ENCODE peak calls at places on chromosomes 13 and 19, in four cellular contexts. R is IMR-90, D is endothelial cell of umbilical vein, C is K562. Y is an unnamed sample.

GRCh38 chr19:6273701-6274601 is 5.8 kb downstream of the MLLT1 start:
- DNase-seq in R (peak; percentile 88), D (peak; percentile 83), C (peak; percentile 67), Y (no peak)

GRCh38 chr19:16509141-16510061 is 13.2 kb downstream of the C19orf44 start:
- DNase-seq in D (no peak), R (peak; percentile 36), C (no peak), Y (no peak)

GRCh38 chr19:5302396-5302795 is 38.2 kb downstream of the PTPRS start:
- DNase-seq in C (no peak), D (no peak), R (no peak), Y (no peak)

GRCh38 chr19:52369463-52370340 is at the start of gene ZNF880:
- DNase-seq in R (peak; percentile 89), C (peak; percentile 41), D (peak; percentile 89), Y (peak; percentile 35)

GRCh38 chr13:29362849-29363604 is 232.5 kb downstream of the SLC7A1 start:
- DNase-seq in R (peak; percentile 44), C (peak; percentile 49), D (peak; percentile 62), Y (no peak)

GRCh38 chr19:582497-583197 is 7.0 kb upstream of the HCN2 start:
- DNase-seq in R (peak; percentile 59), C (peak; percentile 15), D (no peak), Y (no peak)

GRCh38 chr13:31093145-31093885 is 68.4 kb downstream of the HSPH1 start:
- DNase-seq in D (no peak), R (no peak), C (no peak), Y (peak; percentile 66)

GRCh38 chr19:4575978-4576933 is 16.8 kb upstream of the SEMA6B start:
- DNase-seq in R (peak; percentile 27), C (peak; percentile 81), D (peak; percentile 72), Y (no peak)

GRCh38 chr13:47175172-47175806 is 278.4 kb upstream of the HTR2A start:
- DNase-seq in C (no peak), R (peak; percentile 95), D (no peak), Y (peak; percentile 7)

GRCh38 chr13:60226507-60226906 is 62.8 kb upstream of the DIAPH3 start:
- DNase-seq in C (peak; percentile 76), R (peak; percentile 47), D (peak; percentile 9), Y (no peak)

GRCh38 chr19:1470864-1471513 is 8.0 kb downstream of the C19orf25 start:
- DNase-seq in D (no peak), R (no peak), C (no peak), Y (no peak)

GRCh38 chr13:52906122-52906903 is 57.9 kb upstream of the PCDH8 start:
- DNase-seq in R (no peak), D (no peak), C (no peak), Y (no peak)

GRCh38 chr13:80132741-80133601 is 208.0 kb downstream of the SPRY2 start:
- DNase-seq in C (no peak), R (peak; percentile 62), D (peak; percentile 84), Y (no peak)

GRCh38 chr19:54653181-54653809 is 9.5 kb upstream of the LILRB4 start:
- DNase-seq in D (peak; percentile 22), R (peak; percentile 7), C (peak; percentile 54), Y (no peak)

GRCh38 chr13:45446181-45446580 is 18.6 kb upstream of the COG3 start:
- DNase-seq in C (no peak), R (peak; percentile 51), D (no peak), Y (no peak)

GRCh38 chr13:21872795-21873194 is 201.9 kb downstream of the FGF9 start:
- DNase-seq in C (no peak), D (no peak), R (peak; percentile 12), Y (no peak)

GRCh38 chr13:57631607-57632275 is at the start of gene PCDH17:
- DNase-seq in C (no peak), D (peak; percentile 65), R (no peak), Y (no peak)

GRCh38 chr13:58298556-58299135 is 667.1 kb downstream of the PCDH17 start:
- DNase-seq in C (no peak), D (no peak), R (no peak), Y (no peak)

GRCh38 chr19:40603071-40603718 is 2.0 kb downstream of the LTBP4 start:
- DNase-seq in D (peak; percentile 37), R (peak; percentile 59), C (peak; percentile 85), Y (no peak)

GRCh38 chr19:47660435-47660832 is 51.5 kb downstream of the BICRA start:
- DNase-seq in C (no peak), R (no peak), D (no peak), Y (no peak)

GRCh38 chr19:14149509-14149994 is 13.2 kb upstream of the ASF1B start:
- DNase-seq in C (no peak), D (peak; percentile 84), R (no peak), Y (no peak)

GRCh38 chr19:12603714-12604113 is 6.9 kb downstream of the ZNF490 start:
- DNase-seq in R (peak; percentile 67), D (no peak), C (no peak), Y (no peak)

GRCh38 chr13:98940325-98940724 is 37.5 kb downstream of the DOCK9 start:
- DNase-seq in D (no peak), R (no peak), C (no peak), Y (no peak)

GRCh38 chr13:52751196-52751595 is 11.6 kb upstream of the CNMD start:
- DNase-seq in C (no peak), D (no peak), R (no peak), Y (peak; percentile 25)

GRCh38 chr13:83798731-83799130 is 83.5 kb downstream of the SLITRK1 start:
- DNase-seq in D (no peak), R (peak; percentile 37), C (no peak), Y (no peak)

GRCh38 chr13:47332149-47332548 is 435.3 kb upstream of the HTR2A start:
- DNase-seq in D (no peak), C (no peak), R (peak; percentile 8), Y (no peak)

DNA sequence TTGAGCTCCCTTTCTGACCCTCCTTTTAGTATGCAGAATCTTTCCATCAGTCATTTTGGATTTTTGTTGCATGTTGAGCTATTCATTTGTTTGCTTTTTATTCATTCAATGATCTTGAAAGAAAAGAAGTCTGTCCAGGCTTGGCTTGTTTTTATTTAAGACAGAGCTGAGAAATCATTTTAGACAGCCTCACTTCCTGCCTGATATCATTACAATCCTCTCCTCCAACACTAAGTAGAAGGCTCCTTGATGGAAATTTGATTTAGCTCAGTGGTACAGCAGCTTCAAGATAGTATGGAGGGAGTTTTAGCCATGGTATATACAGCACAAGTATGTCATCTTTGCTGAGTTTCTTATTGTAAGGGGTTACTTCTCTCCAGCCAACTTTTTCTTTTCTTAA is 28.4 kb downstream of the MBNL2 start:
- DNase-seq in C (no peak), D (peak; percentile 53), R (no peak), Y (no peak)
- H3K9ac ChIP-seq in C (no peak overlapping the region), D (no peak overlapping the region), R (no peak overlapping the region), Y (no peak overlapping the region)

GRCh38 chr13:95150555-95150954 is 150.7 kb downstream of the ABCC4 start:
- DNase-seq in C (no peak), D (no peak), R (no peak), Y (no peak)

GRCh38 chr13:95146486-95146885 is 154.8 kb downstream of the ABCC4 start:
- DNase-seq in C (no peak), R (no peak), D (no peak), Y (no peak)

GRCh38 chr13:95140502-95140901 is 160.7 kb downstream of the ABCC4 start:
- DNase-seq in R (no peak), C (no peak), D (no peak), Y (no peak)

DNA sequence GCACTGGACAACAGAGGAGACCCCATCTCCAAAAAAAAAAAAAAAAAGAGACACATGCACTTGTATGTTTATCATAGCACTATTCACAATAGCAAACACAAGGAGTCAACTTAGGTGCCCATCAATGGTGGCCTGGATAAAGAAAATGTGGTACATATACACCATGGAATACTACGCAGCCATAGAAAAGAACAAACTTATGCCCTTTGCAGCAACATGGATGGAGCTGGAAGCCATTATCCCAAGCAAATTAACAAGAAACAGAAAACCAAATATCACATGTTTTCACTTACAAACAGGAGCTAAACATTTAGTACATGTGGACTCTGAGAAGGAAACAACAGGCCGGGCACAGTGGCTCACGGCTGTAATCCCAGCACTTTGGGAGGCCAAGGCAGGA is 155.7 kb downstream of the ABCC4 start:
- DNase-seq in C (no peak), D (no peak), R (no peak), Y (no peak)
- TF ChIP-seq CTCF in C (no peak), D (no peak), R (no peak), Y (no peak)

DNA sequence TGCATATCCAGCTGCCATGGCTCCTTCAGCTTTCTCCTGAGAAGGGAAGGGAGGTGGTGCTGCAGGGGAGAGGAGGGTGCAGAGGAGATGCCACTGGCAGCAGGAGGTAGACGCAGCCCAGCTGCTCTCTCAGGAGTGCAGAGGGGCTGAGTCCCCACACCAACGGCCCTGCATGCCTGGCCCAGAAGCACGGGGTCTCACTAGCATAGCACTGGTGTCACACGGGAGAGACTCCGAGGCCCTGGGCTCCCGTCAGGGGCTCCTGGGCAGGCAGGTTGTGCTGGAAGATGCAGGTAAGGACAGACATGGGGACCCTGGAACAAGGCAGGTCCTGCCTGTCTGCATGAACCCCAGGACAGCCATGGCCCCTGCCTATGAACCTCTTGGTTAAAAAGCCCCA is 80.1 kb downstream of the C1QTNF9 start:
- DNase-seq in D (no peak), R (no peak), C (no peak), Y (no peak)
- H3K9me1 ChIP-seq in D (no peaks in the 10 kb centered on the region), R (no peaks in the 10 kb centered on the region), C (no peaks in the 10 kb centered on the region), Y (no peaks in the 10 kb centered on the region)

GRCh38 chr13:73477441-73477840 is 418.6 kb downstream of the KLF5 start:
- DNase-seq in R (no peak), D (no peak), C (no peak), Y (no peak)
- H3K9ac ChIP-seq in R (no peak overlapping the region), D (no peak overlapping the region), C (no peak overlapping the region), Y (no peak overlapping the region)

DNA sequence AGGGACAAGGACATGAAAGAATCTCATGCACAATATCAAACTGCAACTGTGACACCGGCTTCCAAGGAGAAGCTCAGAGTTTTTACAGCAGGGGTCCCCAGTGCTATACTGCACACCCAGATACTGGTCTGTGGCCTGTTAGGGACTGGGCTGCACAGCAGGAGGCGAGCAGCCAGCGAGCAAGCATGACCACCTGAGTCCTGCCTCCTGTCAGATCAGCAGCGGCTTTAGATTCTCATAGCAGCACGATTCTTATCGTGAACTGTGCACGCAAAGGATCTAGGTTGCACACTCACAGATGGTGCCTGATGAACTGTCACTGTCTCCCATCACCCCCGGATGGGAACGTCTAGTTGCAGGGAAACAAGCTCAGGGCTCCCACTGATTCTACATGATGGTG is 13.1 kb upstream of the CD22 start:
- DNase-seq in D (no peak), C (peak; percentile 81), R (no peak), Y (no peak)
- TF ChIP-seq CTCF in D (no peak), C (peak; percentile 78), R (no peak), Y (no peak)